ENCODE peak calls at places on chromosomes 1 and 21, in four cellular contexts. C, N, V and B are unnamed samples.

GRCh38 chr1:246450485-246451251 is 56.4 kb downstream of the SMYD3 start:
- DNase-seq in C (peak), N (peak), V (no peak), B (peak)

GRCh38 chr21:45990741-45991605 is 9.4 kb downstream of the COL6A1 start:
- DNase-seq in C (peak), N (no peak), V (no peak), B (no peak)

GRCh38 chr1:203692565-203693470 is 66.2 kb downstream of the ATP2B4 start:
- DNase-seq in C (peak), N (peak), V (no peak), B (peak)

GRCh38 chr1:202471246-202471645 is 122.7 kb downstream of the PPP1R12B start:
- DNase-seq in C (no peak), N (no peak), V (no peak), B (no peak)

GRCh38 chr21:24023402-24023801 is 1583.9 kb downstream of the MRPL39 start:
- DNase-seq in C (no peak), N (no peak), V (no peak), B (no peak)

GRCh38 chr1:245235156-245235555 is 80.4 kb downstream of the KIF26B start:
- DNase-seq in C (no peak), N (no peak), V (no peak), B (no peak)

GRCh38 chr1:150235436-150235851 is 468 bp downstream of the ANP32E start:
- DNase-seq in C (no peak), N (no peak), V (no peak), B (peak)

GRCh38 chr1:182185822-182186756 is 124.6 kb upstream of the ZNF648 start:
- DNase-seq in C (no peak), N (peak), V (no peak), B (peak)

GRCh38 chr1:218467101-218467728 is 122.1 kb downstream of the TGFB2 start:
- DNase-seq in C (no peak), N (no peak), V (no peak), B (no peak)

GRCh38 chr1:76770979-76771378 is 96.3 kb upstream of the ST6GALNAC5 start:
- DNase-seq in C (no peak), N (no peak), V (no peak), B (no peak)

GRCh38 chr1:35499652-35500176 is 57.5 kb downstream of the KIAA0319L start:
- DNase-seq in C (no peak), N (no peak), V (no peak), B (peak)

GRCh38 chr1:160375788-160376524 is 9.1 kb downstream of the NHLH1 start:
- DNase-seq in C (no peak), N (no peak), V (no peak), B (peak)

GRCh38 chr1:36085126-36085525 is 1.2 kb downstream of the TEKT2 start:
- DNase-seq in C (no peak), N (no peak), V (no peak), B (no peak)

GRCh38 chr1:94971491-94971924 is 44.6 kb upstream of the CNN3 start:
- DNase-seq in C (no peak), N (no peak), V (no peak), B (no peak)

GRCh38 chr1:230199034-230199433 is 132.0 kb downstream of the GALNT2 start:
- DNase-seq in C (no peak), N (no peak), V (no peak), B (no peak)

GRCh38 chr1:22845536-22845935 is 127.1 kb downstream of the LACTBL1 start:
- DNase-seq in C (no peak), N (no peak), V (no peak), B (no peak)

GRCh38 chr1:235689356-235689755 is 39.8 kb upstream of the GNG4 start:
- DNase-seq in C (no peak), N (no peak), V (no peak), B (no peak)

GRCh38 chr1:214454619-214455396 is 96.6 kb downstream of the PTPN14 start:
- DNase-seq in C (no peak), N (no peak), V (no peak), B (no peak)

DNA sequence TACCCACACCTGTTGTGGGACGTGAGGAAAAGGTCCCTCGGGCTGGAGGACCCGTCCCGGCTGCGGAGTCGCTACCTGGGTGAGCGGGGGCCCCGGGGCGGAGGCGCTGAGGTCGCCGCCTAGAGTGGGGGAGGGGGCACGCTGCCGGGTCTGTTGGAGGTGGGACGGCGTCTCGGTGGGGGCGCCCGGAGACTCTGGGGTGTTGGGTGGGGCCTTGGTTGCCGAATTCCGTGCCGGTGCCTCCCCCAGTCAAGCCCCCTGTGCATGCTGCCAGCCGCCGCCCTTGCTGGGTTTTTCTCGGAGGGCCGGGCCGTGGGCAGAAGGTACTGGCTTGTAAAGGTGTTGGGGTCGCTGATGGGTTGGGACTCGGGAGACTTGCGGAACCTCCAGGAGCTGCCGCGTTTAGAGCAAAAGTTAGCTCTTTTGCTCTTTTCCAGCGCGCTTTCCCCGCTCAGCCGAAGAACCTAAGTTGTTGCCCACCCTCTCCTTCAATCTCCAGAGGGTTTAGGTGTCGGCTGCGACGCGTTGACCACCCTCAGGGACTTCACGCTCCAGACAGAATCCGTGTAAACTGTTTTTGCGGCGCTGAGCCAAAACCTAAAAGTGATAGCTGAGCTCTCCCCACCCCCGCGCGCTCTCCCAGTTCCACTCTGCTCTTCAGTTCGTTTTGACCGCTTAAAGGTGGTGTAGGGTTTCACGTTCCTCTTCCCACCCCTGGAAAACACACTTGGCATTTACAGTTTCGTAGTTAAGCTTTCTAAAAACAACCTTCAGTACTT is at the start of gene MPC2:
- DNase-seq in C (peak), N (peak), V (peak), B (peak)
- TF ChIP-seq POLR2A in C (no peak), N (no peak), V (peak), B (peak)

DNA sequence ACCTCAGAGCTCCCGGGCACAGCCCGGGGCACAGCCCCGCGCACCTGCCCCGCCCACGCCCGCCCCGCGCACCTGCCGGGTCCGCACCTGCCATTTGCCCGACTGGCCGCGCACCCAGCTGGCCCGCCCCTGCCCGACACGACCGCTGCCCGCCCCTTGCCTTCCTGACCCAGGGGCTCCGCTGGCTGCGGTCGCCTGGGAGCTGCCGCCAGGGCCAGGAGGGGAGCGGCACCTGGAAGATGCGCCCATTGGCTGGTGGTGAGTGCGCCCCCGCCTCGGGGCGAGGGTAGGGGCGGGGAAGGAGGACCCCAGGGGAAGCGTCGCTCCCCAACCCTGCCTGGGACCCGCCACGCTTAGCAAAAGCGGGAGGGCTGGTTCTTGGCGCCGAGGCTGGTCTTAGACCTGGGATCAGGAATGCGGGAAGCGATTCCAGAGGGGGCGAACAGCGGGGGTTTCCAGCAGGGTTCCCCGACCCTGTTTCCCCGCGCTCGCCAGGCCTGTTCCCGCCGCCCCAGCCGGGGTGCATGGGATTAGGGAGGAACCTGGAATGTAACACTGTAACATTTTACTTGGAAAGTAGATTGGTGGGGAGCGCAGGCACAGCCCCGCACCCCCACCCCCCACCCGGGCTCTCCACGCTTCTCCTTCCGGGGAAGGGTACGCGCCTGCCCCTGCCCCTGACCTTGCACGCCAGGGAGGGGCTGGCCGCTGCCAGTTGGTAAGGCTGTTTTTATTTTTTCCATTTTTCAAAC is at the start of gene FAM3B:
- DNase-seq in C (no peak), N (no peak), V (no peak), B (no peak)
- TF ChIP-seq POLR2A in C (no peak), N (no peak), V (no peak), B (no peak)

GRCh38 chr1:53581476-53581875 is 122.3 kb downstream of the DMRTB1 start:
- DNase-seq in C (no peak), N (no peak), V (no peak), B (no peak)
- TF ChIP-seq POLR2A in C (no peak), N (no peak), V (no peak), B (no peak)

GRCh38 chr1:234643111-234643849 is 33.3 kb upstream of the IRF2BP2 start:
- DNase-seq in C (no peak), N (no peak), V (no peak), B (no peak)

GRCh38 chr1:234643850-234644134 is 33.8 kb upstream of the IRF2BP2 start:
- DNase-seq in C (no peak), N (no peak), V (no peak), B (no peak)

GRCh38 chr1:234639968-234640367 is 30.0 kb upstream of the IRF2BP2 start:
- DNase-seq in C (no peak), N (no peak), V (no peak), B (no peak)

GRCh38 chr1:234642428-234642827 is 32.5 kb upstream of the IRF2BP2 start:
- DNase-seq in C (no peak), N (no peak), V (no peak), B (no peak)

DNA sequence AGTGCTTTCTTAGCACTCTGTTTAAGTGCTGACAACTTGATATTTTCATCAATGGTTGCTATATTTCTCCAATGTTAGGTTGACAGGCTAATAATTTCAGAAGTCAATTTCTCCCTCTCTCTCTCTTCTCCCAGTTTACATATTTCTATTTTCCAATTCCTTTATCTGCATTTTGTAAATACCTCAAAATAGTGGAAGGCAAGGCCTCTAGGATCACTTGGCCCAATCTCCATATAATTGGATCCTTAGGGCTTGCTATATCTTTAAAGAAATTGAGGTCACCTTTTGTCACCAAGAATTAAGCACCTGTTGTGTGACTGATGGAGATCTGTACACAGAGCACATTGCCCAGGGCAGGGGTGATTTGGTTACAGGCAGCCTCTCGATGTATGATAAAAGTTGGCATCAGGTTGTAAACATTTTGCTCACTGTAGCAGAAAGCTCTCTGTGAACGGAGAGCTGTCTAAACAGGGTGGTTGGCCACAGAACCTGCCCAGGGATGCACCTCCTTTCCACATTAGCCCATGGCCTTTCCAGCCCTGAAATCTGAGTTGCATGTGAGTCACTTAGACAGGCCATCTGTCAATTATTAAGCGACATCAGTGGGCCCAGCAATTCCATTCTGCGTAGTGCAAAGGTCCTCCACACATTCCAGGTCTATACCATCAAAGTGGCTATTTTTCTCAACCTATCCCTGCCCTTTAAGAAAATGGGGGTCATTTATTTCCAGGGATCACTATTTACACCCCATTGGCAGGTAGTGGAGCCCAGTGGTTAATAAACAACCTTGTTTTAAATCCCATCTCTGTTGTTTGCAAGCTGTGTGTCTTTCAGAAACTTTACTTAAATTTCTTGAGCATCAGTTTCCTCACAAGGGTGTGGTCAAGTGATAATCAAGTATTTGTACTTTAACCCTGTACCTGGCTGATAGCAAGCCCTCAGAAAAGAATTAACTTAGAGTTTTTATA is 29.1 kb upstream of the IRF2BP2 start:
- DNase-seq in C (no peak), N (no peak), V (no peak), B (no peak)
- TF ChIP-seq POLR2A in C (no peak), N (no peak), V (no peak), B (no peak)

GRCh38 chr21:33268392-33268735 is 2.2 kb downstream of the IL10RB start:
- DNase-seq in C (no peak), N (no peak), V (no peak), B (no peak)

GRCh38 chr21:33270986-33271385 is 4.8 kb downstream of the IL10RB start:
- DNase-seq in C (no peak), N (no peak), V (no peak), B (no peak)

GRCh38 chr21:33267250-33267649 is 1.1 kb downstream of the IL10RB start:
- DNase-seq in C (no peak), N (no peak), V (no peak), B (no peak)

GRCh38 chr21:33266784-33267135 is 593 bp downstream of the IL10RB start:
- DNase-seq in C (no peak), N (no peak), V (no peak), B (no peak)

GRCh38 chr21:33268736-33269441 is 2.7 kb downstream of the IL10RB start:
- DNase-seq in C (no peak), N (peak), V (peak), B (no peak)
- TF ChIP-seq POLR2A in C (no peak), N (no peak), V (peak), B (no peak)

GRCh38 chr21:41906770-41907169 is 27.6 kb upstream of the PRDM15 start:
- DNase-seq in C (no peak), N (no peak), V (no peak), B (no peak)
- TF ChIP-seq POLR2A in C (no peak), N (no peak), V (no peak), B (no peak)

GRCh38 chr1:158084747-158085146 is 91.3 kb downstream of the KIRREL1 start:
- DNase-seq in C (no peak), N (no peak), V (no peak), B (no peak)
- TF ChIP-seq POLR2A in C (no peak), N (no peak), V (no peak), B (no peak)

GRCh38 chr1:64911326-64911725 is 55.0 kb downstream of the JAK1 start:
- DNase-seq in C (no peak), N (no peak), V (no peak), B (no peak)

GRCh38 chr1:64917328-64917861 is 49.0 kb downstream of the JAK1 start:
- DNase-seq in C (peak), N (peak), V (no peak), B (no peak)

GRCh38 chr1:64915381-64916274 is 50.7 kb downstream of the JAK1 start:
- DNase-seq in C (peak), N (no peak), V (no peak), B (no peak)

GRCh38 chr1:64912191-64912590 is 54.2 kb downstream of the JAK1 start:
- DNase-seq in C (no peak), N (no peak), V (no peak), B (no peak)

GRCh38 chr1:64913361-64914015 is 52.9 kb downstream of the JAK1 start:
- DNase-seq in C (no peak), N (no peak), V (no peak), B (no peak)
- TF ChIP-seq POLR2A in C (no peak), N (no peak), V (no peak), B (no peak)